ENCODE peak calls at places on chromosomes 7 and 10, in four cellular contexts. One of them, this sample, is unnamed.

GRCh38 chr7:128841961-128842673 is 11.9 kb downstream of the FLNC start:
- DNase-seq in GM20000: peak; percentile 89
- DNase-seq in HFFc6: no peak
- DNase-seq in AG04450: no peak
- DNase-seq in this sample: peak; percentile 49

GRCh38 chr10:34058922-34059614 is 724.6 kb upstream of the NRP1 start:
- DNase-seq in AG04450: no peak
- DNase-seq in GM20000: no peak
- DNase-seq in HFFc6: no peak
- DNase-seq in this sample: no peak

GRCh38 chr10:74282151-74282852 is 131.3 kb downstream of the ADK start:
- DNase-seq in AG04450: no peak
- DNase-seq in GM20000: no peak
- DNase-seq in HFFc6: peak; percentile 54
- DNase-seq in this sample: no peak

GRCh38 chr10:132337019-132337418 is 5.0 kb downstream of the LRRC27 start:
- DNase-seq in AG04450: no peak
- DNase-seq in GM20000: no peak
- DNase-seq in HFFc6: no peak
- DNase-seq in this sample: no peak

GRCh38 chr7:84617265-84618030 is 422.9 kb upstream of the SEMA3A start:
- DNase-seq in HFFc6: no peak
- DNase-seq in AG04450: no peak
- DNase-seq in GM20000: no peak
- DNase-seq in this sample: no peak

GRCh38 chr10:133009218-133009954 is 67.0 kb upstream of the CFAP46 start:
- DNase-seq in GM20000: no peak
- DNase-seq in AG04450: no peak
- DNase-seq in HFFc6: no peak
- DNase-seq in this sample: no peak

GRCh38 chr10:29448125-29448524 is 159.3 kb downstream of the LYZL1 start:
- DNase-seq in HFFc6: no peak
- DNase-seq in GM20000: no peak
- DNase-seq in AG04450: no peak
- DNase-seq in this sample: no peak

GRCh38 chr10:43259248-43259980 is 7.5 kb downstream of the RASGEF1A start:
- DNase-seq in GM20000: peak; percentile 23
- DNase-seq in AG04450: no peak
- DNase-seq in HFFc6: no peak
- DNase-seq in this sample: no peak

GRCh38 chr10:2619472-2619871 is 447.9 kb upstream of the PFKP start:
- DNase-seq in AG04450: no peak
- DNase-seq in HFFc6: no peak
- DNase-seq in GM20000: no peak
- DNase-seq in this sample: no peak
- TF ChIP-seq CTCF in AG04450: peak; percentile 16
- TF ChIP-seq CTCF in HFFc6: peak; percentile 42
- TF ChIP-seq CTCF in GM20000: no peak
- TF ChIP-seq CTCF in this sample: no peak

GRCh38 chr7:130852867-130853266 is 118.9 kb upstream of the KLF14 start:
- DNase-seq in AG04450: no peak
- DNase-seq in HFFc6: no peak
- DNase-seq in GM20000: no peak
- DNase-seq in this sample: no peak
- TF ChIP-seq CTCF in AG04450: no peak
- TF ChIP-seq CTCF in HFFc6: no peak
- TF ChIP-seq CTCF in GM20000: no peak
- TF ChIP-seq CTCF in this sample: no peak

DNA sequence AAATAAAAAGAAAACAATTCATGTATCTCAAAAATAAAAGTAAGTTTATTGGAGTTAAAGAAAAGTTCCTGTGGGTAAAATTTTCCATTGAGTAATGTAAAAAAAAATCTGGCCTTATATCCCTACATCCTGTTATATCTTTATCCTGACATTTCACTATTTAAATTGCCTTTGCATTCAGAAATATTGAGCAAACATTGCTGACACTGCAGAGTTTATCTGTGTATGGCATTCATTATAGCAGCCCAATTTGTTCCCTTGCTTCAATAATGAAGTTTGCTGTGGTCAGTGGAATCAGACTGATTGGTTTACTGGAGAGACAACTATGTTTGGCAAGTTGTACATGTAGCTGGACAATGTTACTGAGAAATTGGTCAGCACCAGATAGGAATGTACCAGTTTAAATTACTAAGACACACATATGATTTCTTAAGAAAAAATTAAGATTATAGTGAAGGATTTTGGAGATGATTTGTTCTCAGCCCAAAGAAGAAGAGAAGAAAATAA is 271.7 kb downstream of the ANKRD7 start:
- DNase-seq in GM20000: no peak
- DNase-seq in AG04450: no peak
- DNase-seq in HFFc6: no peak
- DNase-seq in this sample: no peak
- TF ChIP-seq CTCF in GM20000: no peak
- TF ChIP-seq CTCF in AG04450: no peak
- TF ChIP-seq CTCF in HFFc6: no peak
- TF ChIP-seq CTCF in this sample: no peak

DNA sequence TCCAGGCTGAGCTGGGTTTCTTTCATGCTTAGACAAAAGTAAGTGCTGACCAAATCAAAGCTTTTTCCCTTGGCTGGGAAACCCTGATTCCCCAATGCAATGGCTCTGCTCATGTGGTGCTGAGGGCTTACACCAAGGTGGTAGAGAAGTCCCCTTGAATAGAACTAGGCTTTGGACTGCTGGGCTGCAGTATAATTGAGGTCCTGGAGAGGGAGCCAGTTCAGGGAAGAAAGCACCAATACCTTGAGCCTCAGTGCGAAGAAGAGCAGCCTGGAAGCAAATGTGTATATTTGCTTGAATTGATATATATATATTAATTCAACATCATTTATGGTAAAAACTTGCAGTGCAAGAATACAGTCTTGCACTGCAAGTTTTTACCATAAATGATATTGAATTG is 391.1 kb downstream of the RPS24 start:
- DNase-seq in AG04450: no peak
- DNase-seq in HFFc6: no peak
- DNase-seq in GM20000: no peak
- DNase-seq in this sample: no peak
- TF ChIP-seq CTCF in AG04450: peak; percentile 32
- TF ChIP-seq CTCF in HFFc6: peak; percentile 34
- TF ChIP-seq CTCF in GM20000: no peak
- TF ChIP-seq CTCF in this sample: no peak

This sample was measured in activated B cell treated with CpG ODN at 0.5 μM for 24 hours.